ENCODE peak calls at places on chromosomes 2 and 18, in six cellular contexts. J is mesenchymal stem cell; U is esophagus squamous epithelium; C is CD8-positive, alpha-beta T cell; L is CD8-positive, alpha-beta memory T cell; Z is endothelial cell of umbilical vein. O is an unnamed sample.
A peak's percentile ranks its signal among the peaks of the same experiment; 100 is the strongest.

GRCh38 chr18:26540041-26540628 is 8.2 kb downstream of the KCTD1 start:
- DNase-seq in J (no peak), U (no peak), C (no peak), L (no peak), Z (no peak), O (peak; percentile 87)

GRCh38 chr2:104945866-104946265 is 92.0 kb downstream of the POU3F3 start:
- DNase-seq in J (no peak), U (no peak), C (no peak), L (no peak), Z (no peak), O (no peak)

GRCh38 chr2:62559582-62559981 is 53.6 kb upstream of the TMEM17 start:
- DNase-seq in J (no peak), U (no peak), C (no peak), L (no peak), Z (no peak), O (no peak)

GRCh38 chr2:113213061-113213930 is 39.5 kb downstream of the PSD4 start:
- DNase-seq in J (no peak), U (no peak), C (no peak), L (no peak), Z (no peak), O (no peak)

GRCh38 chr18:77133051-77133919 is 702 bp upstream of the MBP start:
- DNase-seq in J (no peak), U (no peak), C (no peak), L (no peak), Z (no peak), O (no peak)

GRCh38 chr2:86498468-86499260 is 57.5 kb downstream of the KDM3A start:
- DNase-seq in J (no peak), U (no peak), C (no peak), L (no peak), Z (no peak), O (peak; percentile 91)

GRCh38 chr2:179191110-179191509 is 73.5 kb downstream of the SESTD1 start:
- DNase-seq in J (no peak), U (no peak), C (no peak), L (no peak), Z (no peak), O (no peak)

GRCh38 chr18:6044773-6045172 is 149.5 kb upstream of the TMEM200C start:
- DNase-seq in J (no peak), U (no peak), C (no peak), L (no peak), Z (no peak), O (no peak)

GRCh38 chr2:99775585-99775984 is 285.8 kb upstream of the REV1 start:
- DNase-seq in J (peak; percentile 61), U (no peak), C (no peak), L (no peak), Z (no peak), O (no peak)

GRCh38 chr2:192148241-192148619 is 46.5 kb downstream of the TMEFF2 start:
- DNase-seq in J (no peak), U (no peak), C (no peak), L (no peak), Z (no peak), O (no peak)

GRCh38 chr18:49193252-49193651 is 242.5 kb upstream of the SMAD7 start:
- DNase-seq in J (no peak), U (no peak), C (no peak), L (no peak), Z (no peak), O (no peak)

GRCh38 chr2:118386636-118387302 is 298.5 kb downstream of the INSIG2 start:
- DNase-seq in J (no peak), U (no peak), C (no peak), L (no peak), Z (no peak), O (peak; percentile 95)

GRCh38 chr2:140122001-140122400 is 1341.8 kb upstream of the NXPH2 start:
- DNase-seq in J (peak; percentile 22), U (no peak), C (no peak), L (no peak), Z (no peak), O (peak; percentile 4)

GRCh38 chr2:6506311-6507258 is 359.1 kb downstream of the CMPK2 start:
- DNase-seq in J (peak; percentile 62), U (no peak), C (no peak), L (no peak), Z (no peak), O (peak; percentile 98)

GRCh38 chr2:3282056-3282998 is 95.3 kb downstream of the EIPR1 start:
- DNase-seq in J (no peak), U (no peak), C (no peak), L (no peak), Z (no peak), O (peak; percentile 17)

GRCh38 chr18:78738076-78738690 is 241.4 kb upstream of the SALL3 start:
- DNase-seq in J (no peak), U (no peak), C (no peak), L (no peak), Z (no peak), O (no peak)

GRCh38 chr18:51568151-51568550 is 370.7 kb upstream of the MEX3C start:
- DNase-seq in J (no peak), U (no peak), C (no peak), L (no peak), Z (no peak), O (no peak)

GRCh38 chr2:69305712-69306611 is 81.1 kb downstream of the GFPT1 start:
- DNase-seq in J (no peak), U (no peak), C (no peak), L (no peak), Z (no peak), O (no peak)

GRCh38 chr2:30234180-30234971 is 3.0 kb downstream of the LBH start:
- DNase-seq in J (peak; percentile 76), U (no peak), C (peak; percentile 54), L (peak; percentile 57), Z (peak; percentile 14), O (peak; percentile 65)

GRCh38 chr2:128309341-128310093 is 9.2 kb downstream of the HS6ST1 start:
- DNase-seq in J (peak; percentile 87), U (no peak), C (no peak), L (no peak), Z (no peak), O (no peak)

GRCh38 chr18:21896732-21897336 is 156.2 kb downstream of the MIB1 start:
- DNase-seq in J (no peak), U (no peak), C (no peak), L (no peak), Z (no peak), O (peak; percentile 1)

GRCh38 chr18:27419646-27420045 is 234.5 kb upstream of the CHST9 start:
- DNase-seq in J (no peak), U (no peak), C (no peak), L (no peak), Z (no peak), O (no peak)

GRCh38 chr2:19762142-19762541 is 139.6 kb downstream of the TTC32 start:
- DNase-seq in J (no peak), U (no peak), C (no peak), L (no peak), Z (no peak), O (no peak)

GRCh38 chr2:84741182-84741822 is 139.6 kb downstream of the TRABD2A start:
- DNase-seq in J (peak; percentile 28), U (no peak), C (peak; percentile 41), L (peak; percentile 52), Z (peak; percentile 8), O (no peak)

GRCh38 chr2:187264612-187265011 is 183.4 kb downstream of the CALCRL start:
- DNase-seq in J (no peak), U (no peak), C (no peak), L (no peak), Z (peak; percentile 98), O (no peak)

GRCh38 chr2:160406591-160407392 is 86.8 kb downstream of the RBMS1 start:
- DNase-seq in J (peak; percentile 89), U (peak; percentile 37), C (peak; percentile 70), L (peak; percentile 85), Z (peak; percentile 77), O (peak; percentile 76)

GRCh38 chr2:154187948-154188347 is 316.2 kb downstream of the GALNT13 start:
- DNase-seq in J (no peak), U (no peak), C (no peak), L (no peak), Z (no peak), O (no peak)

GRCh38 chr2:15985531-15985930 is 45.2 kb downstream of the MYCN start:
- DNase-seq in J (no peak), U (no peak), C (no peak), L (no peak), Z (no peak), O (no peak)
- H3K4me1 ChIP-seq in J (peaks cover 4% of the 10 kb centered on the region), U (peaks cover 25% of the 10 kb centered on the region), C (no peaks in the 10 kb centered on the region), L (no peaks in the 10 kb centered on the region), Z (no peaks in the 10 kb centered on the region), O (no peaks in the 10 kb centered on the region)

DNA sequence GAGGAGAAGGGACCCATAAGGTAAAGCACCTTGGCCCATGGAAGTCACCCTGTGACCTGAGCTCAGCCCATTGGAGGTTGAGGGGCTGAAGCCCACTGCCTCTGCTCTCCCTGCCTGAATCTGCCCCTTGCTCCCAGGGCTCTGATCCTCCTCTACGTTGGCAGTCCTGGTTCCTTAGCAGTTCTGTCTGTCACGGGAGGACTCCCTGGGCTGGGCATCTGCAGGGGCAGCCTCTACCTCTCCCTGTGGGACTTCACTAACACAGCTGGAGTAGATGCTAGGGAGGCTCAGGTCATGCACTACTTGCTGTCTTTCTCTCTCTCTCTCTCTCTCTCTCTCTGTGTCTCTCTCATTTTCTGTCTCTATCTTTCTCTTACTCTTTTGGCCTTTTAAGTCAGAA is 8.7 kb downstream of the GYPC start:
- DNase-seq in J (no peak), U (no peak), C (no peak), L (no peak), Z (no peak), O (no peak)
- H3K4me1 ChIP-seq in J (peaks cover 46% of the 10 kb centered on the region), U (peaks cover 83% of the 10 kb centered on the region), C (peaks cover 89% of the 10 kb centered on the region), L (peaks cover 91% of the 10 kb centered on the region), Z (peaks cover under 1% of the 10 kb centered on the region), O (no peaks in the 10 kb centered on the region)

DNA sequence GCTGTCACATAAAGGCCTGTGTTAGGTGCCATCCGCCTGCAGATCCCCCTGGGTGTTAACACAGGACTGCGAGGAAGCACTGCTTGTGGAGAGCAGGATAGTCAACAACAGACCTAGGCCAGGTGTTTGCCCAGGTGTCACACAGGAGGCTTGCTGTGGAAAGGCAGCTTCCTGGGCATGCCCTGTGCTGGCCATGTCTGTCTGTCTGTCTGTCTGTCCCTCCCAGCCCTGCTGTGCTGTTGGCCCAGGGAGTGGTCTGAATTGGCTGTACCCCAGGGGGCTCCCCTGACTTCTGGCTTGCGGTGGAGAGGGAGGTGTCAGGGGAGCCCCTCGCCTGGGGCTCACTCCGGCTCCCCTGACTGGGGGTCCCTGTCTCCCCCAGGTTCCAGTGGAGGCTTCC is 53.2 kb downstream of the SH3BP4 start:
- DNase-seq in J (no peak), U (no peak), C (no peak), L (no peak), Z (no peak), O (no peak)
- H3K4me1 ChIP-seq in J (peaks cover 64% of the 10 kb centered on the region), U (peaks cover 85% of the 10 kb centered on the region), C (no peaks in the 10 kb centered on the region), L (no peaks in the 10 kb centered on the region), Z (peaks cover 24% of the 10 kb centered on the region), O (peaks cover 24% of the 10 kb centered on the region)

DNA sequence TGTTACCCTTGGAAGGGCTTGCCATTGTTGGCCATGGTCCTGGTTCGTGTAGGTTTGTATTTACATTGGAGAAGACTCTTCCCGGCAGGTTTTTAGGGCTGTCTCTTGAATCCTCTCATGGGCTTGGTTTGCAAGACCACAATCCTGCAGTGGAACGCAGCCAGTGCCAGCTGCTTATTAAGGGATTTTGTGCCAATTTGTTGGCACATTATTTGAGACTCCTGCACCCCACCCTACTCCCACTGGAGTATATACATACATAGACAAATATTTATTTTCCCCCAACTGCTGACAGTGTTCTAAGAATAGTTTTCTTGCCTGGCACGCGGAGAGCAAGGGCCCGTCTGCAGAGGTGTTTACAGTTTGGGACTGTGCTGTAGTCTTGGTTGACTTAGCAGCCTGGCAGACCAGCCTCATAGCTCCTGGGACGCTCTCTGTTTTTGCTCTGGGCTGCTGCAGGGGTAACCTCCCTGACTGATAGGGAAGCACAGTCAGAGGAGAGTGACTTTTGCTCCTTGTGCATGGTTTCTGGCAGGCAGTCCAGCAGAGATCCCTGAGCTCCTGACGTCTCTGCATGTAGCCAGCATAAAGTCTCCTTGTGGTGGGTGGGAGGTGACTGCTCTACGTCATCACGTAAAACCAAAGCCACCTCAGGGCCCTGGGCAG is 1.9 kb downstream of the LDLRAD4 start:
- DNase-seq in J (no peak), U (no peak), C (no peak), L (peak; percentile 26), Z (no peak), O (no peak)
- H3K4me1 ChIP-seq in J (peaks cover 23% of the 10 kb centered on the region), U (peaks cover 82% of the 10 kb centered on the region), C (peaks cover 36% of the 10 kb centered on the region), L (peaks cover 22% of the 10 kb centered on the region), Z (peaks cover 6% of the 10 kb centered on the region), O (no peaks in the 10 kb centered on the region)

O was measured in foreskin keratinocyte.